ENCODE peak calls at places on chromosomes 13 and 19, in eight cellular contexts. N is WERI-Rb-1; P is IMR-90; R is mucosa of descending colon; V is naive thymus-derived CD4-positive, alpha-beta T cell; L is endodermal cell; C is ascending aorta; H is fibroblast of lung. D is an unnamed sample.

GRCh38 chr13:21733475-21734311 is 62.8 kb downstream of the FGF9 start:
- DNase-seq in R (no peak), H (no peak), V (no peak), L (peak), C (no peak), P (no peak), N (no peak), D (no peak)

GRCh38 chr13:110387451-110388140 is 80.5 kb downstream of the COL4A2 start:
- DNase-seq in R (no peak), P (peak), N (no peak), L (peak), V (no peak), C (peak), H (peak), D (no peak)

GRCh38 chr13:45615501-45616101 is at the start of gene ERICH6B:
- DNase-seq in P (peak), C (no peak), R (no peak), N (peak), V (no peak), H (peak), L (peak), D (no peak)

GRCh38 chr19:33868821-33869412 is 72.2 kb downstream of the KCTD15 start:
- DNase-seq in C (peak), H (peak), V (no peak), R (peak), N (no peak), P (no peak), L (peak), D (no peak)

GRCh38 chr13:101455863-101456262 is 3.4 kb downstream of the ITGBL1 start:
- DNase-seq in C (no peak), V (no peak), N (no peak), P (peak), L (no peak), R (no peak), H (peak), D (no peak)

GRCh38 chr13:41500501-41500900 is 43.2 kb downstream of the RGCC start:
- DNase-seq in H (no peak), L (no peak), N (no peak), P (no peak), V (peak), R (peak), C (no peak), D (peak)

GRCh38 chr19:48489608-48490216 is 20.5 kb downstream of the CYTH2 start:
- DNase-seq in P (peak), H (peak), L (peak), C (peak), R (peak), N (peak), V (peak), D (no peak)

GRCh38 chr19:18156841-18157464 is 4.0 kb downstream of the PIK3R2 start:
- DNase-seq in H (peak), N (no peak), C (peak), V (no peak), R (peak), L (no peak), P (peak), D (no peak)

GRCh38 chr19:49710372-49710951 is 19.5 kb downstream of the CPT1C start:
- DNase-seq in R (no peak), P (peak), H (peak), V (no peak), L (no peak), C (no peak), N (no peak), D (no peak)

GRCh38 chr13:71864094-71864980 is 2.7 kb downstream of the DACH1 start:
- DNase-seq in R (peak), L (no peak), C (no peak), H (peak), N (peak), V (peak), P (no peak), D (no peak)

GRCh38 chr13:108478179-108478578 is 151.2 kb upstream of the MYO16 start:
- DNase-seq in L (no peak), N (no peak), H (no peak), P (no peak), C (no peak), V (no peak), R (no peak), D (no peak)

GRCh38 chr13:99651016-99651415 is 149.7 kb downstream of the TM9SF2 start:
- DNase-seq in V (no peak), L (no peak), N (no peak), H (no peak), R (no peak), C (no peak), P (no peak), D (no peak)

GRCh38 chr13:79805317-79805716 is 324.4 kb downstream of the NDFIP2 start:
- DNase-seq in L (peak), P (no peak), N (peak), C (no peak), H (no peak), R (no peak), V (no peak), D (no peak)

GRCh38 chr19:39913682-39914333 is 20.6 kb downstream of the FCGBP start:
- DNase-seq in R (peak), H (no peak), N (no peak), V (no peak), C (no peak), L (peak), P (no peak), D (no peak)

GRCh38 chr19:17244618-17245534 is 843 bp downstream of the NR2F6 start:
- DNase-seq in C (no peak), P (no peak), R (peak), L (peak), N (no peak), H (no peak), V (no peak), D (no peak)

GRCh38 chr19:5231857-5232503 is 108.6 kb downstream of the PTPRS start:
- DNase-seq in L (no peak), H (peak), C (no peak), N (no peak), R (no peak), P (no peak), V (no peak), D (no peak)

GRCh38 chr19:53432088-53432661 is 391 bp downstream of the ZNF761 start:
- DNase-seq in R (peak), L (peak), P (peak), H (peak), V (no peak), N (no peak), C (peak), D (no peak)

GRCh38 chr19:7679017-7679720 is 1.5 kb upstream of the TRAPPC5 start:
- DNase-seq in R (peak), N (peak), C (no peak), L (no peak), P (no peak), H (no peak), V (peak), D (peak)

GRCh38 chr13:49023441-49023840 is 47.7 kb downstream of the FNDC3A start:
- DNase-seq in N (no peak), L (no peak), P (peak), C (no peak), V (no peak), H (peak), R (no peak), D (no peak)

GRCh38 chr13:113350065-113350937 is 13.6 kb downstream of the GRTP1 start:
- DNase-seq in H (no peak), P (no peak), L (peak), C (no peak), V (no peak), R (no peak), N (peak), D (no peak)

GRCh38 chr13:27791146-27791900 is 960 bp upstream of the GSX1 start:
- DNase-seq in V (no peak), R (no peak), H (no peak), C (no peak), P (no peak), L (no peak), N (no peak), D (no peak)

GRCh38 chr19:36058481-36059179 is 3.9 kb downstream of the WDR62 start:
- DNase-seq in P (no peak), N (no peak), H (no peak), R (no peak), V (no peak), C (no peak), L (no peak), D (no peak)

GRCh38 chr19:28042516-28042915 is 1170.4 kb downstream of the UQCRFS1 start:
- DNase-seq in H (no peak), L (no peak), R (no peak), V (no peak), P (no peak), C (no peak), N (no peak), D (no peak)

GRCh38 chr19:41564515-41565383 is 11.2 kb upstream of the CEACAM21 start:
- DNase-seq in C (no peak), V (peak), N (peak), R (no peak), H (no peak), L (peak), P (no peak), D (no peak)

GRCh38 chr19:41880329-41880708 is 2.7 kb upstream of the ARHGEF1 start:
- DNase-seq in H (no peak), L (no peak), R (no peak), V (no peak), P (no peak), N (no peak), C (no peak), D (no peak)

GRCh38 chr19:55643003-55643732 is at the start of gene ZNF581:
- DNase-seq in C (peak), V (peak), P (peak), L (peak), R (peak), N (peak), H (peak), D (peak)

GRCh38 chr13:37869756-37870488 is at the start of gene TRPC4:
- DNase-seq in H (peak), N (peak), P (peak), V (no peak), R (peak), L (peak), C (peak), D (no peak)

GRCh38 chr19:38172001-38172400 is 52.0 kb downstream of the DPF1 start:
- DNase-seq in R (no peak), L (no peak), N (no peak), P (no peak), V (no peak), H (no peak), C (no peak), D (no peak)

GRCh38 chr13:19984430-19985218 is 26.1 kb downstream of the ZMYM2 start:
- DNase-seq in V (no peak), P (peak), C (no peak), L (no peak), N (no peak), H (peak), R (no peak), D (peak)

GRCh38 chr19:46606681-46607440 is 5.7 kb downstream of the CALM3 start:
- DNase-seq in P (no peak), R (peak), H (no peak), C (peak), N (no peak), L (peak), V (no peak), D (no peak)

GRCh38 chr13:110874508-110874960 is 40.3 kb downstream of the ANKRD10 start:
- DNase-seq in V (peak), C (peak), R (peak), P (peak), N (peak), L (peak), H (peak), D (peak)

GRCh38 chr19:18023596-18024212 is 15.7 kb downstream of the ARRDC2 start:
- DNase-seq in R (peak), P (no peak), H (no peak), V (peak), L (no peak), C (peak), N (no peak), D (peak)

GRCh38 chr13:41015920-41016319 is 3.2 kb downstream of the ELF1 start:
- DNase-seq in N (no peak), P (no peak), C (no peak), R (no peak), L (no peak), H (no peak), V (no peak), D (no peak)

GRCh38 chr13:98677398-98677797 is 75.1 kb downstream of the SLC15A1 start:
- DNase-seq in C (peak), L (no peak), P (peak), H (peak), V (no peak), N (no peak), R (no peak), D (no peak)

GRCh38 chr19:14840206-14840605 is 5.2 kb upstream of the OR7A5 start:
- DNase-seq in N (no peak), V (no peak), L (no peak), H (no peak), R (no peak), C (no peak), P (no peak), D (no peak)

GRCh38 chr19:1245468-1245867 is 2.9 kb upstream of the MIDN start:
- DNase-seq in C (peak), H (no peak), V (peak), P (no peak), L (no peak), R (no peak), N (no peak), D (no peak)
- H3K4me3 ChIP-seq in C (peak), H (no peak), V (no peak), P (no peak), L (no peak), R (no peak), N (no peak), D (no peak)

GRCh38 chr19:9054768-9055167 is 32.1 kb upstream of the OR1M1 start:
- DNase-seq in H (no peak), L (peak), N (no peak), P (no peak), V (no peak), R (no peak), C (no peak), D (no peak)
- H3K4me3 ChIP-seq in H (no peak), L (peak), N (no peak), P (no peak), V (no peak), R (no peak), C (no peak), D (no peak)

GRCh38 chr19:11580665-11581418 is 3.4 kb upstream of the ACP5 start:
- DNase-seq in H (no peak), R (no peak), V (no peak), P (peak), N (no peak), C (no peak), L (no peak), D (no peak)
- H3K4me3 ChIP-seq in H (no peak), R (no peak), V (peak), P (no peak), N (no peak), C (no peak), L (no peak), D (no peak)

GRCh38 chr13:33796095-33796494 is 21.9 kb upstream of the RFC3 start:
- DNase-seq in H (no peak), L (no peak), C (no peak), V (no peak), P (no peak), N (no peak), R (no peak), D (no peak)

GRCh38 chr13:33798023-33798422 is 19.9 kb upstream of the RFC3 start:
- DNase-seq in N (no peak), C (no peak), R (no peak), V (no peak), H (no peak), L (no peak), P (no peak), D (no peak)

GRCh38 chr13:33800646-33801186 is 17.2 kb upstream of the RFC3 start:
- DNase-seq in R (no peak), C (no peak), N (no peak), H (peak), P (no peak), V (no peak), L (no peak), D (no peak)

GRCh38 chr13:33797622-33798021 is 20.3 kb upstream of the RFC3 start:
- DNase-seq in V (no peak), N (no peak), L (no peak), R (no peak), P (no peak), C (no peak), H (peak), D (no peak)

DNA sequence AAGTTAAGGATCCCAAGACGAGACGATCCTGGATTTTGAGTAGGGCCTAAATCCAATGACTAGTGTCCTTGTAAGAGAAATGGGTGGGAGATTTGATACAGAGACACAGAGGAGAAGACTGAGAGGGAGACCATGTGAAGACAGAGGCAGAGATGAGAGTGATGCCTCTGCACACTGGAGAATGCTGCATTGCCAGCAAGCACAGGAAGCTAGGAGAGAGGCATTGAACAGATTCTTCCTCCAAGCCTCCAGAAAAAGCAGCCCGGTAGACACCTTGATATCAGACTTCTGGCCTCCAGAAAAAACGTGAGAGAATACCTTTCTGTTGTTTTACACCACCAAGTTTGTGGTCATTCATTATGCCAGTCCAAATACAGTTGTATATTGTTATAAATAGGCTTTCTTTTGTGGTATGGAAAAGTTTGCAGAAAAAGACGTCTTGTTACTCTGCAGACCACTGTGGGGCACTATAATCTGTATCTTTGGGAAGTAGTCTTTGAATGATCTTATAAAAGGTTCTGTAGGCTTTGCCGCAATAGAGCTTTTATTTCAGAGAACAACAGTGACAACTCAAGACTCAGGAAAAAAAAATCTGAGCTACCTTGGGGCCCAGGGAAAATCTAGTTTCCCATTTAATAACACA is 17.9 kb upstream of the RFC3 start:
- DNase-seq in P (peak), N (no peak), H (peak), V (no peak), R (no peak), L (no peak), C (no peak), D (peak)
- H3K4me3 ChIP-seq in P (no peak), N (no peak), H (peak), V (no peak), R (no peak), L (no peak), C (no peak), D (no peak)